ENCODE peak calls at places on chromosomes 2 and 18, in five cellular contexts. Q, Y, B, J and W are unnamed samples.

GRCh38 chr2:45669109-45669508 is 17.6 kb downstream of the PRKCE start:
- DNase-seq in Q (no peak), Y (no peak), B (no peak), J (no peak), W (no peak)

GRCh38 chr2:45651415-45652089 is at the start of gene PRKCE:
- DNase-seq in Q (peak; percentile 59), Y (peak; percentile 26), B (peak; percentile 73), J (peak; percentile 31), W (peak; percentile 73)

GRCh38 chr2:54526226-54526879 is 70.2 kb downstream of the SPTBN1 start:
- DNase-seq in Q (no peak), Y (no peak), B (no peak), J (no peak), W (no peak)

GRCh38 chr2:38095079-38095478 is 19.1 kb upstream of the CYP1B1 start:
- DNase-seq in Q (no peak), Y (no peak), B (no peak), J (no peak), W (no peak)

GRCh38 chr2:193332938-193333337 is 1138.2 kb upstream of the TMEFF2 start:
- DNase-seq in Q (no peak), Y (no peak), B (no peak), J (no peak), W (no peak)

GRCh38 chr2:46409756-46410155 is 69.6 kb upstream of the TMEM247 start:
- DNase-seq in Q (no peak), Y (no peak), B (no peak), J (no peak), W (no peak)

GRCh38 chr2:46068604-46069003 is 228.6 kb upstream of the EPAS1 start:
- DNase-seq in Q (no peak), Y (no peak), B (no peak), J (no peak), W (no peak)

GRCh38 chr2:57330447-57330846 is 716.2 kb upstream of the VRK2 start:
- DNase-seq in Q (no peak), Y (no peak), B (no peak), J (no peak), W (no peak)

GRCh38 chr18:27785815-27786537 is 391.0 kb downstream of the CDH2 start:
- DNase-seq in Q (no peak), Y (no peak), B (no peak), J (no peak), W (no peak)

GRCh38 chr18:80034068-80034851 is at the start of gene RBFA:
- DNase-seq in Q (peak; percentile 97), Y (peak; percentile 99), B (peak; percentile 100), J (peak; percentile 100), W (peak; percentile 100)

GRCh38 chr18:39414009-39414700 is 1848.6 kb upstream of the CELF4 start:
- DNase-seq in Q (no peak), Y (peak; percentile 21), B (no peak), J (no peak), W (no peak)

GRCh38 chr18:41842886-41843285 is 112.1 kb upstream of the PIK3C3 start:
- DNase-seq in Q (no peak), Y (no peak), B (no peak), J (no peak), W (no peak)